ENCODE peak calls at places on chromosomes 5 and 9, in ten cellular contexts. P is GM12864; B is endothelial cell; T is esophagus squamous epithelium; E is tibial nerve; V is IMR-90; O is thoracic aorta; Y is type B pancreatic cell; G is CD8-positive, alpha-beta T cell; X is neural progenitor cell. C is an unnamed sample.

GRCh38 chr5:156942064-156942463 is 21.0 kb downstream of the TIMD4 start:
- DNase-seq in P (no peak), B (no peak), T (no peak), E (no peak), V (no peak), O (no peak), Y (no peak), G (no peak), X (peak), C (no peak)

GRCh38 chr5:81749186-81749561 is 1.7 kb downstream of the SSBP2 start:
- DNase-seq in P (no peak), B (no peak), T (no peak), E (no peak), V (no peak), O (no peak), Y (no peak), G (no peak), X (peak), C (no peak)

GRCh38 chr9:133108794-133109641 is 12.0 kb downstream of the RALGDS start:
- DNase-seq in P (no peak), B (no peak), T (no peak), E (no peak), V (no peak), O (no peak), Y (no peak), G (no peak), X (no peak), C (peak)

GRCh38 chr5:35089688-35090314 is 42.1 kb upstream of the AGXT2 start:
- DNase-seq in P (peak), B (peak), T (no peak), E (peak), V (peak), O (no peak), Y (no peak), G (peak), X (peak), C (no peak)

GRCh38 chr9:5671711-5672353 is 42.9 kb downstream of the RIC1 start:
- DNase-seq in P (no peak), B (no peak), T (no peak), E (no peak), V (no peak), O (no peak), Y (no peak), G (no peak), X (peak), C (no peak)

GRCh38 chr9:92668746-92669526 is 995 bp downstream of the IPPK start:
- DNase-seq in P (no peak), B (peak), T (no peak), E (no peak), V (peak), O (no peak), Y (no peak), G (no peak), X (peak), C (no peak)

GRCh38 chr5:15320896-15321295 is 179.1 kb upstream of the FBXL7 start:
- DNase-seq in P (no peak), B (no peak), T (no peak), E (no peak), V (no peak), O (no peak), Y (no peak), G (no peak), X (peak), C (no peak)

GRCh38 chr5:118726891-118727290 is 261.5 kb downstream of the DTWD2 start:
- DNase-seq in P (no peak), B (no peak), T (no peak), E (no peak), V (no peak), O (no peak), Y (no peak), G (no peak), X (no peak), C (no peak)

GRCh38 chr5:143133721-143134120 is 269.8 kb downstream of the NR3C1 start:
- DNase-seq in P (no peak), B (no peak), T (no peak), E (no peak), V (no peak), O (no peak), Y (no peak), G (no peak), X (no peak), C (no peak)

GRCh38 chr9:91879231-91879630 is 70.8 kb downstream of the ROR2 start:
- DNase-seq in P (no peak), B (no peak), T (no peak), E (no peak), V (no peak), O (no peak), Y (no peak), G (no peak), X (no peak), C (no peak)

GRCh38 chr5:55188656-55189380 is 15.8 kb upstream of the CDC20B start:
- DNase-seq in P (no peak), B (no peak), T (no peak), E (no peak), V (no peak), O (no peak), Y (no peak), G (no peak), X (no peak), C (no peak)

GRCh38 chr5:114055318-114055788 is 306.5 kb upstream of the KCNN2 start:
- DNase-seq in P (no peak), B (peak), T (no peak), E (no peak), V (peak), O (no peak), Y (peak), G (no peak), X (peak), C (no peak)

GRCh38 chr9:93207326-93207814 is 23.4 kb downstream of the WNK2 start:
- DNase-seq in P (no peak), B (no peak), T (no peak), E (peak), V (peak), O (no peak), Y (no peak), G (no peak), X (no peak), C (no peak)

GRCh38 chr5:102130890-102131289 is 165.2 kb downstream of the SLCO4C1 start:
- DNase-seq in P (no peak), B (no peak), T (no peak), E (no peak), V (no peak), O (no peak), Y (no peak), G (no peak), X (no peak), C (no peak)

GRCh38 chr9:8366161-8366926 is 566.8 kb upstream of the DMAC1 start:
- DNase-seq in P (no peak), B (no peak), T (no peak), E (no peak), V (peak), O (no peak), Y (no peak), G (no peak), X (no peak), C (no peak)

GRCh38 chr5:150573216-150573615 is 65.3 kb downstream of the NDST1 start:
- DNase-seq in P (no peak), B (no peak), T (no peak), E (no peak), V (no peak), O (no peak), Y (no peak), G (no peak), X (no peak), C (no peak)

GRCh38 chr9:14159440-14160222 is 154.3 kb downstream of the NFIB start:
- DNase-seq in P (no peak), B (no peak), T (no peak), E (no peak), V (peak), O (no peak), Y (no peak), G (no peak), X (no peak), C (no peak)

GRCh38 chr5:10885026-10885425 is 124.0 kb upstream of the DAP start:
- DNase-seq in P (no peak), B (no peak), T (no peak), E (no peak), V (peak), O (no peak), Y (no peak), G (no peak), X (no peak), C (no peak)

GRCh38 chr5:150604894-150605440 is 35.5 kb upstream of the SYNPO start:
- DNase-seq in P (no peak), B (no peak), T (no peak), E (no peak), V (no peak), O (no peak), Y (no peak), G (no peak), X (no peak), C (no peak)

GRCh38 chr5:94241288-94241651 is 377.1 kb downstream of the KIAA0825 start:
- DNase-seq in P (no peak), B (no peak), T (no peak), E (no peak), V (peak), O (no peak), Y (no peak), G (no peak), X (no peak), C (no peak)

GRCh38 chr9:94809778-94810177 is 83.3 kb downstream of the AOPEP start:
- DNase-seq in P (no peak), B (peak), T (no peak), E (no peak), V (no peak), O (no peak), Y (no peak), G (no peak), X (no peak), C (no peak)

GRCh38 chr5:181260720-181261319 is at the start of gene TRIM52:
- DNase-seq in P (peak), B (peak), T (no peak), E (peak), V (peak), O (peak), Y (peak), G (peak), X (peak), C (peak)

GRCh38 chr5:169742773-169743296 is 105.8 kb downstream of the DOCK2 start:
- DNase-seq in P (no peak), B (no peak), T (no peak), E (no peak), V (peak), O (no peak), Y (no peak), G (no peak), X (no peak), C (no peak)

GRCh38 chr9:84177397-84177796 is 163.2 kb downstream of the SLC28A3 start:
- DNase-seq in P (no peak), B (no peak), T (no peak), E (no peak), V (no peak), O (no peak), Y (no peak), G (no peak), X (no peak), C (no peak)

GRCh38 chr9:91117474-91117891 is 244.2 kb downstream of the AUH start:
- DNase-seq in P (no peak), B (no peak), T (no peak), E (no peak), V (no peak), O (no peak), Y (no peak), G (no peak), X (no peak), C (no peak)

GRCh38 chr9:94918038-94918753 is 191.7 kb downstream of the AOPEP start:
- DNase-seq in P (peak), B (no peak), T (no peak), E (no peak), V (no peak), O (no peak), Y (no peak), G (no peak), X (no peak), C (no peak)

GRCh38 chr9:12956261-12956660 is 181.4 kb downstream of the LURAP1L start:
- DNase-seq in P (no peak), B (no peak), T (no peak), E (no peak), V (no peak), O (no peak), Y (no peak), G (no peak), X (no peak), C (no peak)

GRCh38 chr5:56625577-56625976 is 189.8 kb upstream of the MAP3K1 start:
- DNase-seq in P (no peak), B (no peak), T (no peak), E (no peak), V (peak), O (no peak), Y (no peak), G (no peak), X (no peak), C (no peak)

GRCh38 chr5:80761966-80762365 is 107.2 kb upstream of the DHFR start:
- DNase-seq in P (no peak), B (no peak), T (no peak), E (no peak), V (peak), O (no peak), Y (no peak), G (no peak), X (no peak), C (no peak)

GRCh38 chr5:178249191-178249989 is 16.8 kb upstream of the PHYKPL start:
- DNase-seq in P (no peak), B (no peak), T (no peak), E (no peak), V (peak), O (no peak), Y (no peak), G (peak), X (no peak), C (no peak)

GRCh38 chr9:109083813-109084405 is 35.8 kb downstream of the TMEM245 start:
- DNase-seq in P (no peak), B (no peak), T (no peak), E (no peak), V (no peak), O (no peak), Y (no peak), G (no peak), X (no peak), C (no peak)

GRCh38 chr5:163565931-163566608 is 60.7 kb downstream of the MAT2B start:
- DNase-seq in P (no peak), B (peak), T (no peak), E (no peak), V (peak), O (no peak), Y (no peak), G (no peak), X (peak), C (no peak)
- TF ChIP-seq CTCF in P (no peak), B (no peak), T (no peak), E (no peak), V (no peak), O (no peak), Y (no peak), G (no peak), X (no peak), C (no peak)

GRCh38 chr5:26807231-26808199 is 230.9 kb downstream of the CDH9 start:
- DNase-seq in P (no peak), B (no peak), T (no peak), E (no peak), V (no peak), O (no peak), Y (no peak), G (no peak), X (no peak), C (no peak)
- TF ChIP-seq CTCF in P (no peak), B (no peak), T (no peak), E (no peak), V (no peak), O (no peak), Y (no peak), G (no peak), X (no peak), C (no peak)

GRCh38 chr9:113417370-113417769 is 6.8 kb downstream of the C9orf43 start:
- DNase-seq in P (no peak), B (no peak), T (no peak), E (no peak), V (no peak), O (no peak), Y (no peak), G (no peak), X (no peak), C (no peak)
- TF ChIP-seq CTCF in P (no peak), B (no peak), T (no peak), E (no peak), V (no peak), O (no peak), Y (no peak), G (no peak), X (no peak), C (no peak)

GRCh38 chr9:10045598-10045997 is 567.2 kb downstream of the PTPRD start:
- DNase-seq in P (no peak), B (no peak), T (no peak), E (no peak), V (peak), O (no peak), Y (no peak), G (no peak), X (no peak), C (no peak)
- TF ChIP-seq CTCF in P (no peak), B (no peak), T (no peak), E (no peak), V (peak), O (no peak), Y (peak), G (no peak), X (peak), C (no peak)

GRCh38 chr9:36949470-36949869 is 84.6 kb downstream of the PAX5 start:
- DNase-seq in P (no peak), B (no peak), T (no peak), E (no peak), V (no peak), O (no peak), Y (no peak), G (no peak), X (no peak), C (no peak)
- TF ChIP-seq CTCF in P (no peak), B (no peak), T (no peak), E (no peak), V (no peak), O (no peak), Y (no peak), G (no peak), X (no peak), C (no peak)

GRCh38 chr5:108726446-108727091 is 21.1 kb upstream of the FER start:
- DNase-seq in P (no peak), B (no peak), T (no peak), E (no peak), V (peak), O (no peak), Y (no peak), G (no peak), X (no peak), C (no peak)

GRCh38 chr5:108727154-108727638 is 20.5 kb upstream of the FER start:
- DNase-seq in P (no peak), B (no peak), T (no peak), E (peak), V (peak), O (no peak), Y (no peak), G (no peak), X (peak), C (peak)

GRCh38 chr5:108728566-108729305 is 19.0 kb upstream of the FER start:
- DNase-seq in P (no peak), B (peak), T (no peak), E (no peak), V (no peak), O (no peak), Y (no peak), G (no peak), X (no peak), C (no peak)

GRCh38 chr5:108729306-108729645 is 18.4 kb upstream of the FER start:
- DNase-seq in P (no peak), B (no peak), T (no peak), E (no peak), V (no peak), O (no peak), Y (no peak), G (no peak), X (no peak), C (no peak)

DNA sequence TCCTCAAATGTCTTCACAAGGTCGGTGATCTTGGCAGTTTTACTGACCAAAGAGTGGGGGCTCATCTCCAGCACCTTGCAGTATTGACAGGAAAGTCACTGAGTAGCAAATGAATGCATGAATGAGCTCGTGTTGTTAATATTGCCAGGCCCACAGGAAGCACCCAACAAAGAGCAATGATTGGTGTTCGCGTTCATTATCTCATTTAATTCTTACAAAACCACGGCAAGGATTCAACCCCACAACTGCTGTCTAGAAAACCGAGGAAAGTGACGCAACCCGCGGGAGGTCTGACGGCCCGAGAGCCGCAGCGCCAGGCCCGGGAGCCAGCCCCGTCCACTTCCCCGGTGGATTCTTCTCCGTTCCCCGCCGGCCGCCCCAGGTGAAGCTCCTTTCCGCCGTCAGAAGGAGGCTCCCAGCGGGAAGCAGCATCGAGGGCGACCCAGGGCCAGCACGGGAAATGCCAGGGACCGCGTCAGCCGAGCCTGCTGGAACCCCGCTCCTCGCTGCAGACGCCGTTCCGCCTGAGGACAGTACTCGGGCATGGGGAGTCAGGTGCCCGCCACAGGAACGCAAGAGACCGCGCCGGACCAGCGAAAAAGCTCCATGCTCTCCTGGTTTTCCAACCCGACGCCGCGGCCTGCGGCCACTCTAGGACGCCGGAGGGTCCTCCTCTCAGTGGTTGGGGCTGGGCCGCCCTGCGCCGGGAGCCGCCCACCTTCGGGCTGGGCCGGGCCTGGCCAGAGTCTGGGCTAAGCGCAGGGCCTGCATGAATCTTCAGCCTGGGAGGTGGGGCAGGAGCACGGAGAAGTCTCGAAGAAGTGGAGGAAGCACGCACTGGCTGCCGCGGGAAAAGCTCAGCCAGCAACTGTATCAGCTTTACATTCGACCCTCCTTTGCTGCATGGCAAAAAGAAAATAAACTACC is 19.8 kb upstream of the FER start:
- DNase-seq in P (no peak), B (peak), T (peak), E (peak), V (peak), O (peak), Y (peak), G (no peak), X (peak), C (peak)
- TF ChIP-seq CTCF in P (no peak), B (no peak), T (no peak), E (no peak), V (no peak), O (no peak), Y (no peak), G (no peak), X (no peak), C (no peak)

GRCh38 chr5:6632324-6632930 is 417 bp downstream of the NSUN2 start:
- DNase-seq in P (no peak), B (no peak), T (no peak), E (no peak), V (no peak), O (no peak), Y (peak), G (no peak), X (no peak), C (no peak)
- TF ChIP-seq CTCF in P (peak), B (no peak), T (no peak), E (no peak), V (peak), O (peak), Y (peak), G (no peak), X (peak), C (peak)

GRCh38 chr5:66793049-66793448 is 196.9 kb downstream of the MAST4 start:
- DNase-seq in P (no peak), B (no peak), T (no peak), E (no peak), V (no peak), O (no peak), Y (no peak), G (no peak), X (no peak), C (no peak)

DNA sequence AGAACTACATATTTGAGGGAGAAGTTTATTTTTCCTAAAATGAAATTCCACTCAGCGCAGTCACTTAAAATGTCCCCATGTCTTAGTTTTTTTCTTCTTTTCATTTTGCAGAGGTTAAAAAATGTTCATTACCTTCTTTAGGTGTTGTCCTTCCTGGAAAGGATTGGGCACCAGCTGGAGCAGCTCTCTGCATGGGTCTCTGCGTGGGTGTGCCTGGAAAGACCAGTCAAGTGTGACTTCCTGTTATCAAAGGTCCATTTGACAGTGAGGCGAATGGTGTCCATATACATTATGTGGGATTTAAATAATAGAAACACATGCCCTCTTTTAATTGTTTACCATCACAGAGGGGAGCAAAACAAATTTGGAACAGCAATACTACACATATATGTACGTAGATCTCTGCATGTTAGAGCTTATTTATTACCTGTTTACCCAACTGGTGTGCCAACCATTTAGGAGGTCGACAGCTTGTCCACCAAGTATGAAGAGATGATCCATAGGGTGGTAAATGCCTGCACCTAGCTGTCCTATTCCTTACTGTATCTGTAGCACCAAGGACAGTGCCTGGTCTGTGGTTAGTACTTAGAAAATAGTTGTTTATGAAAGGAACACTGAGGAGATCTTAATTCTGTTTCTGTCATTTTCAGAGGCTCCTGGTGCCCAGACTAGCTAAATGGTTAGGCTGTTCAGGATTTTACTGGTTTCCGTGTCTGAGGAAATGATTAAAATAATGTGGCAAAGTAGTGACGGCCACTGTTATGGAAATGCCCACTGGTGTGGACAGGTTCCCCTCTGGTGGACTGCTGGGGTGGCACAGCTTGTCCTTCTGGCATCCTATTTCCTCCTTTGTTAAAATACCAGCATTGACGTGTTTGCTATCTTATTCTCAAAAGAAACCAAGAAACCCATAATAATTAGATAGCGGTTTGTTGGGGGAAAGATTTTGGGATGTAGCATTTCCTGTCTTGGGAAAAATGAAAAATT is 200.4 kb downstream of the MAST4 start:
- DNase-seq in P (no peak), B (no peak), T (no peak), E (no peak), V (peak), O (no peak), Y (no peak), G (no peak), X (no peak), C (no peak)
- TF ChIP-seq CTCF in P (no peak), B (no peak), T (no peak), E (no peak), V (no peak), O (peak), Y (peak), G (no peak), X (peak), C (no peak)